ENCODE peak calls at places on chromosome 12, in four cellular contexts. O is HepG2, C is K562, Q is GM12878. K is an unnamed sample.

GRCh38 chr12:112121780-112122565 is 3.4 kb upstream of the TRAFD1 start:
- DNase-seq in O (no peak), C (no peak), Q (no peak), K (no peak)

GRCh38 chr12:47903927-47904646 is 707 bp downstream of the VDR start:
- DNase-seq in O (no peak), C (peak), Q (no peak), K (no peak)

GRCh38 chr12:79375050-79375449 is 315.7 kb downstream of the PAWR start:
- DNase-seq in O (no peak), C (no peak), Q (no peak), K (no peak)

GRCh38 chr12:122842505-122843405 is 7.5 kb downstream of the HIP1R start:
- DNase-seq in O (no peak), C (no peak), Q (no peak), K (peak)

GRCh38 chr12:80756875-80757274 is 40.2 kb downstream of the MYF5 start:
- DNase-seq in O (no peak), C (no peak), Q (no peak), K (no peak)

GRCh38 chr12:69985656-69986055 is 160.6 kb downstream of the MYRFL start:
- DNase-seq in O (peak), C (peak), Q (no peak), K (peak)

GRCh38 chr12:104457746-104458644 is 1.2 kb downstream of the CHST11 start:
- DNase-seq in O (no peak), C (peak), Q (no peak), K (peak)

GRCh38 chr12:84069079-84069661 is 843.4 kb downstream of the SLC6A15 start:
- DNase-seq in O (no peak), C (no peak), Q (no peak), K (peak)

GRCh38 chr12:2291182-2291832 is 238.5 kb downstream of the CACNA1C start:
- DNase-seq in O (peak), C (peak), Q (no peak), K (peak)

GRCh38 chr12:125259525-125259924 is 194.3 kb downstream of the AACS start:
- DNase-seq in O (no peak), C (no peak), Q (no peak), K (no peak)

GRCh38 chr12:109422251-109422650 is 54.8 kb downstream of the KCTD10 start:
- DNase-seq in O (no peak), C (no peak), Q (no peak), K (no peak)

GRCh38 chr12:54523637-54524036 is 25.8 kb upstream of the PDE1B start:
- DNase-seq in O (no peak), C (no peak), Q (no peak), K (no peak)

GRCh38 chr12:8847435-8847834 is 25.0 kb downstream of the A2ML1 start:
- DNase-seq in O (no peak), C (no peak), Q (no peak), K (no peak)

GRCh38 chr12:65495233-65495632 is 216.8 kb downstream of the MSRB3 start:
- DNase-seq in O (peak), C (no peak), Q (no peak), K (no peak)

GRCh38 chr12:28158353-28158752 is 31.9 kb upstream of the CCDC91 start:
- DNase-seq in O (no peak), C (no peak), Q (no peak), K (no peak)

GRCh38 chr12:28159688-28160087 is 30.6 kb upstream of the CCDC91 start:
- DNase-seq in O (no peak), C (no peak), Q (no peak), K (no peak)

GRCh38 chr12:28161697-28162096 is 28.6 kb upstream of the CCDC91 start:
- DNase-seq in O (no peak), C (no peak), Q (no peak), K (no peak)

GRCh38 chr12:28156362-28156761 is 33.9 kb upstream of the CCDC91 start:
- DNase-seq in O (no peak), C (no peak), Q (no peak), K (no peak)

GRCh38 chr12:28156804-28157203 is 33.5 kb upstream of the CCDC91 start:
- DNase-seq in O (no peak), C (no peak), Q (no peak), K (no peak)
- TF ChIP-seq MAX in O (no peak), C (no peak), Q (no peak), K (no peak)

GRCh38 chr12:88206636-88207035 is 64.5 kb downstream of the TMTC3 start:
- DNase-seq in O (no peak), C (no peak), Q (no peak), K (no peak)
- TF ChIP-seq SMC3 in O (no peak), C (no peak), Q (no peak), K (no peak)

DNA sequence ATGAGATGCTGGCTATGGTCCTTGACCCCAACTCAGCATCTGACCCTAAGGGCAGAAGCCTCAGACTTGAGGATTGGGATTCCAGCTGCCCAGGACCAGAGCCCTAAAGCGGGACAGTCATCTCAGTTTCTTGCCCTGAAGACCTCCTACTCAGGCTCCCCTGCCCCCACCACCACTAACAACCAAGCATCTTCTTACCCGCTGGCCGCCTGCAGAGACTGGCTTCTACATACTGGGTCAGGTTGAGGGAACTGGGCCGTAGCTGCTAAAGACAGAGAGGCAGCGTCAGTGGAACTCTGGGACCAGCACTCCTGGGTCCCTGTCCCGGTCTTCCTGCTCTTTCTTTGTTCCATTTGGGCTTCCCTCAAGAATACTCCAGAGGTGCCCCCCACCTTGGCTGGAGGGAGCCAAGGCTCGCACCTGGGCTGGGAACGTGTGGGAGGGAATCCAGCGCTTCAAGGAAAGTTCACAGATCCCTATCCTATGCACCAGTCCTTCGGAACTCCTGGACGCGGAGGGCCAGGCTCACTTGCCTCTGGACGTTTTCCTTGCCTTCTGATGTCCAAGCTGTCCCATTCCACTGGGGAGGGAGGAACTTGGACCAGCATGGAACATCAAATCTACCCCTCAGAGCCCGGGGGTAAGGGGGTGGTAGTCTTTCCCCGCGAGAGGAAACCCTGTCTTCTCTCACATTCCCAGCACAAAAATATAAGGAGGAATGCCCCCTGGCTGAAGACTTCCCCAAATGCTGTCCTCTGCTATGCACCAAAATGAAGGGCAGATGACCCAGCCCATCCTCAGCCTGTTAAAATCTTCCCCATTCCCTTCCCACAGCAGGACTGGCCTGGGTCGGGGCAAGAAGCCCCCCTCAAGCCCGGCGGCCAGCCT is 794 bp downstream of the RARG start:
- DNase-seq in O (no peak), C (no peak), Q (no peak), K (no peak)
- TF ChIP-seq TAF1 in O (no peak), C (no peak), Q (no peak), K (no peak)

GRCh38 chr12:71950819-71951218 is 12.2 kb downstream of the TPH2 start:
- DNase-seq in O (no peak), C (no peak), Q (no peak), K (no peak)

GRCh38 chr12:71945883-71946282 is 7.2 kb downstream of the TPH2 start:
- DNase-seq in O (no peak), C (no peak), Q (no peak), K (no peak)

GRCh38 chr12:71950404-71950803 is 11.8 kb downstream of the TPH2 start:
- DNase-seq in O (no peak), C (no peak), Q (no peak), K (no peak)

GRCh38 chr12:71947645-71948105 is 9.0 kb downstream of the TPH2 start:
- DNase-seq in O (peak), C (no peak), Q (no peak), K (no peak)

DNA sequence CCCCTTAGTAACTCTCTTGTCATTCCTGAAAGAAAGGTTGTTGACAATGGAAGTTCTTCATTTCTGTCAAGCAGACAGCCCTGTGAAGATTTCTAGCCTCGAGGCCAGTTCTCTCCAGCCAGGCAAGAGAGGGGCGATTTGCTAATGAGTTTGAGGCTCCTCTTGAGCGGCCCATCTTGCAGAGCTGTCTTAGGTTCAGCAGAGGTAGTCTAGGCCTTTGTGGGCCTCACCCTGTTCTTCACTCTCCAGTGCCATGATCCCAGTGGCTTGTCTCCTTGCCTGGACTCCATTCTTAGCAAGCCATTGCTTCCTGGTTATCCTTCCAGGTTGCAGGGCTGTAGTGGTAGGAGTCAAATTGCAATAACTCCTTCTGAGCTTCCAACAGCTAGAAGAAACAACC is 9.7 kb downstream of the TPH2 start:
- DNase-seq in O (no peak), C (no peak), Q (no peak), K (no peak)
- TF ChIP-seq MAX in O (no peak), C (no peak), Q (no peak), K (no peak)

GRCh38 chr12:31361730-31362114 is 35.8 kb upstream of the SINHCAF start:
- DNase-seq in O (no peak), C (no peak), Q (no peak), K (no peak)

GRCh38 chr12:31362759-31363415 is 36.9 kb upstream of the SINHCAF start:
- DNase-seq in O (peak), C (peak), Q (peak), K (no peak)

GRCh38 chr12:31363826-31364225 is 37.9 kb upstream of the SINHCAF start:
- DNase-seq in O (no peak), C (no peak), Q (no peak), K (no peak)

GRCh38 chr12:31363416-31363809 is 37.5 kb upstream of the SINHCAF start:
- DNase-seq in O (no peak), C (no peak), Q (no peak), K (no peak)

GRCh38 chr12:31362115-31362758 is 36.3 kb upstream of the SINHCAF start:
- DNase-seq in O (peak), C (peak), Q (no peak), K (no peak)
- TF ChIP-seq SMC3 in O (no peak), C (no peak), Q (no peak), K (no peak)